ENCODE peak calls at places on chromosomes 7 and 10, in five cellular contexts. One of them, this sample, is unnamed.
A peak's percentile ranks its signal among the peaks of the same experiment; 100 is the strongest.

GRCh38 chr7:30142710-30143109 is 7.9 kb downstream of the MTURN start:
- DNase-seq in K562: no peak
- DNase-seq in A549: peak; percentile 31
- DNase-seq in IMR-90: peak; percentile 19
- DNase-seq in stomach: peak; percentile 72
- DNase-seq in this sample: peak; percentile 96

GRCh38 chr10:79159785-79160184 is 91.0 kb downstream of the ZMIZ1 start:
- DNase-seq in K562: no peak
- DNase-seq in A549: no peak
- DNase-seq in IMR-90: peak; percentile 68
- DNase-seq in stomach: no peak
- DNase-seq in this sample: no peak

GRCh38 chr7:151100921-151101320 is 14.6 kb downstream of the AGAP3 start:
- DNase-seq in K562: no peak
- DNase-seq in A549: no peak
- DNase-seq in IMR-90: no peak
- DNase-seq in stomach: no peak
- DNase-seq in this sample: no peak

GRCh38 chr7:4483851-4484250 is 198.2 kb upstream of the FOXK1 start:
- DNase-seq in K562: no peak
- DNase-seq in A549: no peak
- DNase-seq in IMR-90: no peak
- DNase-seq in stomach: no peak
- DNase-seq in this sample: no peak

GRCh38 chr7:30835396-30835915 is 64.2 kb downstream of the MINDY4 start:
- DNase-seq in K562: no peak
- DNase-seq in A549: no peak
- DNase-seq in IMR-90: no peak
- DNase-seq in stomach: no peak
- DNase-seq in this sample: no peak

GRCh38 chr7:116544488-116544887 is 19.7 kb downstream of the CAV1 start:
- DNase-seq in K562: no peak
- DNase-seq in A549: no peak
- DNase-seq in IMR-90: no peak
- DNase-seq in stomach: no peak
- DNase-seq in this sample: no peak

GRCh38 chr10:78462728-78463228 is 429.1 kb downstream of the RPS24 start:
- DNase-seq in K562: no peak
- DNase-seq in A549: no peak
- DNase-seq in IMR-90: peak; percentile 47
- DNase-seq in stomach: peak; percentile 22
- DNase-seq in this sample: no peak

GRCh38 chr10:2620827-2621521 is 446.4 kb upstream of the PFKP start:
- DNase-seq in K562: no peak
- DNase-seq in A549: no peak
- DNase-seq in IMR-90: no peak
- DNase-seq in stomach: no peak
- DNase-seq in this sample: no peak

GRCh38 chr10:127524869-127525268 is 24.2 kb upstream of the NPS start:
- DNase-seq in K562: no peak
- DNase-seq in A549: peak; percentile 19
- DNase-seq in IMR-90: no peak
- DNase-seq in stomach: no peak
- DNase-seq in this sample: peak; percentile 52

GRCh38 chr10:510415-510881 is 179.0 kb downstream of the DIP2C start:
- DNase-seq in K562: no peak
- DNase-seq in A549: no peak
- DNase-seq in IMR-90: peak; percentile 16
- DNase-seq in stomach: no peak
- DNase-seq in this sample: no peak

GRCh38 chr10:94641480-94641879 is 42.0 kb upstream of the CYP2C18 start:
- DNase-seq in K562: no peak
- DNase-seq in A549: no peak
- DNase-seq in IMR-90: no peak
- DNase-seq in stomach: no peak
- DNase-seq in this sample: no peak

GRCh38 chr10:121886997-121887622 is 40.7 kb downstream of the ATE1 start:
- DNase-seq in K562: peak; percentile 53
- DNase-seq in A549: peak; percentile 78
- DNase-seq in IMR-90: peak; percentile 69
- DNase-seq in stomach: peak; percentile 64
- DNase-seq in this sample: peak; percentile 24

GRCh38 chr7:106635411-106635810 is 25.5 kb downstream of the CCDC71L start:
- DNase-seq in K562: no peak
- DNase-seq in A549: no peak
- DNase-seq in IMR-90: no peak
- DNase-seq in stomach: no peak
- DNase-seq in this sample: no peak

GRCh38 chr10:132388901-132389630 is 7.9 kb upstream of the PWWP2B start:
- DNase-seq in K562: no peak
- DNase-seq in A549: no peak
- DNase-seq in IMR-90: no peak
- DNase-seq in stomach: no peak
- DNase-seq in this sample: peak; percentile 69

GRCh38 chr10:69644658-69645295 is 14.7 kb downstream of the FAM241B start:
- DNase-seq in K562: peak; percentile 81
- DNase-seq in A549: peak; percentile 48
- DNase-seq in IMR-90: peak; percentile 41
- DNase-seq in stomach: peak; percentile 61
- DNase-seq in this sample: peak; percentile 93

DNA sequence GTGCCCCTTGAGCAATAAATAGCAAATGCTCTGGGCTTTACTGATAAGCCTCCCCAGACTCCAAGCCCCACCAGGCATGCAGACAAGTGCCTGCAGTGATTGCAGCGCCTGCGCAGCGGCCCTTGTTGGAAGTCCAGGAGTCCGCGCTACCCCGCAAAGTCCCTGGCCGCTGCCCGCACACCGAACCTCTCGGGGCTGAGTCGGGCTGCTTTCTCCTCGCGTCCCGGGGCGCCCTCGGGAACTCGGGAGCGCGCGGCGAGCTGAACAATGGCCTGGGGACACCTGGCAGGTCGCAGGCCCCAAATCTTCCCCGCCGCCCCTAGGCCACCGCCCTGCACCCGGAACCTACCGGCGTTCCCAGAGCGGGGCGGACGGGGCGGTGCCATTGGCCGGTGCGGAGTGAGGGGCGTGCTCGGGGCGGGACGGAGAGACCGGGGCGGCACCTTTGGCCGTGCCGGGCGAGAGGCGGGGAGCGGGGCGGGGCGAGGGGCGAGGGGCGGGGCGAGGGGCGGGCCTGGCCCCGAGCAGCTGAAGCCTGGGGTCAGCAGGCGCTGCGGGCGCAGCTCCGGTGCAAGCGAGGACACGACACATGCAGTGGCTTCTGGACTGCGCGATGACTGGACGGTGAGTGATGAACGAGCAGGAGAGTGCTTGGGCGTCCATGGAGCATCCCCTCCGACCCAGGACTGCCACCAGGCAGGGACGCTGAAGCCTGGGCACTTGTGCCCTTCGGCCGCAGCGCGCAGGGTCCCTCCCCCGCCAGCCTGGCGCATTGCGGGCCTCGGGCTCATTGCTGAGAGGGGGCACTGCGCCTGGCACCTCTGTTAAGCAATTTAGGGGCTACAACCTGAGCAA is at the start of gene RASSF4:
- DNase-seq in K562: peak; percentile 97
- DNase-seq in A549: peak; percentile 85
- DNase-seq in IMR-90: peak; percentile 74
- DNase-seq in stomach: peak; percentile 95
- DNase-seq in this sample: peak; percentile 85
- TF ChIP-seq POLR2A in K562: peak; percentile 52
- TF ChIP-seq POLR2A in A549: peak; percentile 82
- TF ChIP-seq POLR2A in IMR-90: peak; percentile 43
- TF ChIP-seq POLR2A in stomach: no peak
- TF ChIP-seq POLR2A in this sample: peak; percentile 49

GRCh38 chr7:25851332-25852248 is 300.4 kb upstream of the NFE2L3 start:
- DNase-seq in K562: peak; percentile 68
- DNase-seq in A549: peak; percentile 75
- DNase-seq in IMR-90: peak; percentile 76
- DNase-seq in stomach: peak; percentile 80
- DNase-seq in this sample: peak; percentile 71
- TF ChIP-seq POLR2A in K562: no peak
- TF ChIP-seq POLR2A in A549: no peak
- TF ChIP-seq POLR2A in IMR-90: no peak
- TF ChIP-seq POLR2A in stomach: no peak
- TF ChIP-seq POLR2A in this sample: no peak

DNA sequence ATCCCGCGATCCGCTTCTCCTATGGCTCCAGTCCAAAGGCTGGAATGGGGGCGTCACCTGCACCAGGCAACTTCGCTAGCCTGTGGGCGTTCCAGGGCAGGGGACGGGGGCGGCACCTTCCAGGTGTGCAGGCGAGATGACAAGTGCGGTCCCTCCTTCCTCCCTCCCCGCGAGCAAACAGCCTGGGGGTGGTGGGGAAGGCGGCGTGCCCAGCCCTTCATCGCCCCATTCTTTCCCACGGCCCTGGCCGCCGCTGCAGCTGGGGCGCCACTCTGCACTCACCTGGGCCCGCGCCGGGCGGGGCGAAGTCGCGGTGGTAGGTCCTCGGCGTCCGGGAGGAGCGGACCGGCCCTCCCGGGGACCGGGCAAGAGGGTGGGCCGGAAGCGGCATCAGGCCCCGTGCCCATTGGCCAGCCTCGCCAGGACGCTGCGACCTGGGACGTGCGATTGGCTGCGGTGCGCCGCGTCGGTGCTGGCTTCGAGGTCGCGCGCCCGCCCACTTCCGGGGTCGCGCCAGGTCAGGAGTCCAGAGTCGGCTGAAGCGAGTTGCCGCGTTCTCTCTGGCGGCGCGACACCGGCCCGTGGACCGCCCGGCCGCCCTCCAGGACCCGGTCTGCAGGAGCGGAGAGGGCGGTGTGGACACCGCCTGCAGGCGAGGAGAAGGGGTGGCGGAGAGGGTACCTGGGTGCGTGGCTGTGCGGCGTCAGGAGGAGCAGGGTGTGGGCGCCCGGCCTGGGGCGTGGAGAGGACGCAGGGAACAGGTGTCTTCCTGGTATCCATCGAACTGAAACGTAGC is at the start of gene TECPR1:
- DNase-seq in K562: peak; percentile 97
- DNase-seq in A549: peak; percentile 93
- DNase-seq in IMR-90: peak; percentile 86
- DNase-seq in stomach: peak; percentile 98
- DNase-seq in this sample: peak; percentile 99
- TF ChIP-seq POLR2A in K562: peak; percentile 64
- TF ChIP-seq POLR2A in A549: peak; percentile 43
- TF ChIP-seq POLR2A in IMR-90: no peak
- TF ChIP-seq POLR2A in stomach: no peak
- TF ChIP-seq POLR2A in this sample: peak; percentile 71

GRCh38 chr10:102420810-102421644 is at the start of gene FBXL15:
- DNase-seq in K562: peak; percentile 91
- DNase-seq in A549: peak; percentile 98
- DNase-seq in IMR-90: peak; percentile 95
- DNase-seq in stomach: peak; percentile 99
- DNase-seq in this sample: peak; percentile 94
- TF ChIP-seq POLR2A in K562: peak; percentile 71
- TF ChIP-seq POLR2A in A549: peak; percentile 56
- TF ChIP-seq POLR2A in IMR-90: peak; percentile 23
- TF ChIP-seq POLR2A in stomach: no peak
- TF ChIP-seq POLR2A in this sample: peak; percentile 40

GRCh38 chr10:56481521-56482091 is 120.5 kb upstream of the ZWINT start:
- DNase-seq in K562: no peak
- DNase-seq in A549: no peak
- DNase-seq in IMR-90: no peak
- DNase-seq in stomach: no peak
- DNase-seq in this sample: no peak
- TF ChIP-seq POLR2A in K562: no peak
- TF ChIP-seq POLR2A in A549: no peak
- TF ChIP-seq POLR2A in IMR-90: no peak
- TF ChIP-seq POLR2A in stomach: no peak
- TF ChIP-seq POLR2A in this sample: no peak

This sample was measured in H54.